ENCODE peak calls at places on chromosomes 2 and 18, in five cellular contexts. T is progenitor cell of endocrine pancreas, Q is NCI-H2081, H is NCI-H1105, Y is C1 segment of cervical spinal cord. W is an unnamed sample.

GRCh38 chr18:58567453-58568196 is 61.3 kb downstream of the ALPK2 start:
- DNase-seq in T (no peak), Q (no peak), H (no peak), Y (no peak), W (no peak)

GRCh38 chr2:15152382-15152781 is 408.8 kb downstream of the NBAS start:
- DNase-seq in T (no peak), Q (no peak), H (no peak), Y (no peak), W (no peak)

GRCh38 chr18:21218862-21219261 is 23.2 kb upstream of the GREB1L start:
- DNase-seq in T (no peak), Q (peak), H (no peak), Y (no peak), W (no peak)

GRCh38 chr18:27977009-27977408 is 199.9 kb downstream of the CDH2 start:
- DNase-seq in T (no peak), Q (no peak), H (no peak), Y (no peak), W (no peak)

GRCh38 chr2:9392895-9393757 is 30.2 kb downstream of the ITGB1BP1 start:
- DNase-seq in T (no peak), Q (no peak), H (no peak), Y (no peak), W (no peak)

GRCh38 chr2:46175409-46175808 is 121.8 kb upstream of the EPAS1 start:
- DNase-seq in T (no peak), Q (no peak), H (no peak), Y (no peak), W (no peak)

GRCh38 chr18:23317975-23318675 is 135.0 kb upstream of the RIOK3 start:
- DNase-seq in T (no peak), Q (no peak), H (no peak), Y (no peak), W (no peak)

GRCh38 chr2:151063271-151063670 is 198.4 kb downstream of the RBM43 start:
- DNase-seq in T (no peak), Q (peak), H (peak), Y (no peak), W (no peak)

GRCh38 chr2:130864830-130865229 is 28.1 kb downstream of the ARHGEF4 start:
- DNase-seq in T (no peak), Q (peak), H (peak), Y (no peak), W (no peak)

GRCh38 chr2:160491922-160492371 is 1.7 kb downstream of the RBMS1 start:
- DNase-seq in T (no peak), Q (no peak), H (no peak), Y (no peak), W (no peak)

GRCh38 chr18:59660976-59661743 is 36.1 kb downstream of the CCBE1 start:
- DNase-seq in T (no peak), Q (no peak), H (no peak), Y (no peak), W (no peak)

W was measured in T-helper 22 cell.